ENCODE peak calls at places on chromosomes 1 and 21, in ten cellular contexts. E is CD8-positive, alpha-beta T cell; P is GM04503; W is NCI-H748 treated with DMSO at 0.1 percent for 48 hours; Y is Calu3; F is retina; L is GM13977; X is A549; U is B cell; R is activated CD4-positive, alpha-beta T cell treated with anti-CD3 and anti-CD28 coated beads for 4 hours. C is an unnamed sample.

GRCh38 chr1:40450491-40451237 is 388 bp downstream of the ZFP69B start:
- DNase-seq in E (peak; percentile 82), P (no peak), W (peak; percentile 99), Y (peak; percentile 1), F (no peak), L (peak; percentile 59), X (peak; percentile 6), U (no peak), R (peak; percentile 88), C (peak; percentile 23)

GRCh38 chr1:117366982-117367768 is at the start of gene MAN1A2:
- DNase-seq in E (peak; percentile 77), P (no peak), W (peak; percentile 59), Y (peak; percentile 89), F (peak; percentile 92), L (peak; percentile 85), X (peak; percentile 24), U (peak; percentile 82), R (peak; percentile 70), C (peak; percentile 77)

GRCh38 chr1:177392336-177392735 is 221.6 kb downstream of the BRINP2 start:
- DNase-seq in E (no peak), P (no peak), W (no peak), Y (no peak), F (no peak), L (no peak), X (no peak), U (no peak), R (no peak), C (no peak)

GRCh38 chr1:31007462-31007991 is 58.0 kb downstream of the PUM1 start:
- DNase-seq in E (no peak), P (peak; percentile 80), W (no peak), Y (no peak), F (no peak), L (no peak), X (no peak), U (no peak), R (no peak), C (no peak)

GRCh38 chr21:31798842-31799691 is 67.1 kb upstream of the SCAF4 start:
- DNase-seq in E (no peak), P (no peak), W (no peak), Y (no peak), F (no peak), L (no peak), X (no peak), U (no peak), R (no peak), C (no peak)

GRCh38 chr1:43358121-43358745 is 548 bp upstream of the CDC20 start:
- DNase-seq in E (no peak), P (peak; percentile 27), W (peak; percentile 99), Y (peak; percentile 42), F (peak; percentile 64), L (peak; percentile 76), X (peak; percentile 58), U (no peak), R (peak; percentile 11), C (peak; percentile 57)

GRCh38 chr1:47624531-47624930 is 186.7 kb downstream of the FOXD2 start:
- DNase-seq in E (peak; percentile 11), P (no peak), W (no peak), Y (no peak), F (no peak), L (no peak), X (no peak), U (no peak), R (no peak), C (no peak)

GRCh38 chr1:231357831-231358354 is 19.8 kb downstream of the SPRTN start:
- DNase-seq in E (peak; percentile 27), P (peak; percentile 34), W (peak; percentile 60), Y (peak; percentile 33), F (peak; percentile 52), L (peak; percentile 63), X (peak; percentile 52), U (peak; percentile 46), R (peak; percentile 27), C (peak; percentile 65)

GRCh38 chr1:153795325-153795837 is 20.2 kb downstream of the SLC27A3 start:
- DNase-seq in E (no peak), P (no peak), W (no peak), Y (no peak), F (no peak), L (no peak), X (no peak), U (no peak), R (no peak), C (no peak)

GRCh38 chr1:233672732-233673131 is 58.8 kb downstream of the KCNK1 start:
- DNase-seq in E (no peak), P (no peak), W (no peak), Y (peak; percentile 36), F (no peak), L (no peak), X (no peak), U (no peak), R (no peak), C (no peak)

GRCh38 chr1:234962340-234962989 is 166.2 kb downstream of the TOMM20 start:
- DNase-seq in E (no peak), P (peak; percentile 98), W (no peak), Y (no peak), F (no peak), L (peak; percentile 73), X (no peak), U (no peak), R (no peak), C (peak; percentile 96)

GRCh38 chr1:16625497-16626408 is 12.4 kb upstream of the NBPF1 start:
- DNase-seq in E (no peak), P (no peak), W (no peak), Y (no peak), F (no peak), L (peak; percentile 65), X (no peak), U (peak; percentile 67), R (no peak), C (no peak)

GRCh38 chr21:28068455-28069358 is 924.0 kb downstream of the LTN1 start:
- DNase-seq in E (no peak), P (no peak), W (no peak), Y (no peak), F (no peak), L (no peak), X (no peak), U (no peak), R (no peak), C (no peak)

GRCh38 chr1:113684153-113684541 is 75.1 kb downstream of the PHTF1 start:
- DNase-seq in E (no peak), P (peak; percentile 32), W (no peak), Y (no peak), F (no peak), L (no peak), X (no peak), U (no peak), R (no peak), C (no peak)

GRCh38 chr1:229370601-229371021 is 27.8 kb upstream of the CCSAP start:
- DNase-seq in E (no peak), P (no peak), W (no peak), Y (no peak), F (no peak), L (peak; percentile 18), X (no peak), U (no peak), R (no peak), C (peak; percentile 55)

GRCh38 chr1:200428482-200429205 is 18.8 kb upstream of the ZNF281 start:
- DNase-seq in E (no peak), P (no peak), W (no peak), Y (no peak), F (no peak), L (peak; percentile 30), X (no peak), U (no peak), R (no peak), C (no peak)

GRCh38 chr1:163528710-163529348 is 207.1 kb downstream of the NUF2 start:
- DNase-seq in E (no peak), P (no peak), W (peak; percentile 19), Y (peak; percentile 48), F (no peak), L (no peak), X (no peak), U (no peak), R (no peak), C (peak; percentile 40)

GRCh38 chr1:212525479-212526110 is 83.0 kb upstream of the ATF3 start:
- DNase-seq in E (no peak), P (peak; percentile 4), W (no peak), Y (no peak), F (no peak), L (no peak), X (no peak), U (no peak), R (no peak), C (peak; percentile 54)

GRCh38 chr1:115090547-115090946 is 1.2 kb upstream of the TSPAN2 start:
- DNase-seq in E (no peak), P (no peak), W (no peak), Y (no peak), F (no peak), L (no peak), X (no peak), U (no peak), R (no peak), C (no peak)

GRCh38 chr1:228149341-228150020 is at the start of gene GJC2:
- DNase-seq in E (no peak), P (no peak), W (no peak), Y (no peak), F (no peak), L (no peak), X (no peak), U (peak; percentile 51), R (no peak), C (no peak)

GRCh38 chr1:26126321-26127084 is 14.9 kb downstream of the PDIK1L start:
- DNase-seq in E (peak; percentile 58), P (no peak), W (peak; percentile 9), Y (peak; percentile 66), F (no peak), L (peak; percentile 69), X (no peak), U (no peak), R (peak; percentile 52), C (peak; percentile 86)

GRCh38 chr1:100100202-100100601 is 32.5 kb downstream of the SASS6 start:
- DNase-seq in E (no peak), P (peak; percentile 40), W (no peak), Y (no peak), F (no peak), L (no peak), X (no peak), U (no peak), R (no peak), C (no peak)

GRCh38 chr1:222068937-222069336 is 327.0 kb upstream of the DUSP10 start:
- DNase-seq in E (no peak), P (no peak), W (no peak), Y (peak; percentile 37), F (no peak), L (no peak), X (no peak), U (no peak), R (no peak), C (peak; percentile 77)

GRCh38 chr21:34311561-34312330 is 52.1 kb upstream of the KCNE2 start:
- DNase-seq in E (no peak), P (no peak), W (no peak), Y (no peak), F (no peak), L (no peak), X (no peak), U (no peak), R (no peak), C (no peak)

GRCh38 chr1:234114648-234115307 is 210.3 kb downstream of the SLC35F3 start:
- DNase-seq in E (no peak), P (no peak), W (peak; percentile 24), Y (peak; percentile 28), F (peak; percentile 67), L (peak; percentile 53), X (peak; percentile 52), U (no peak), R (peak; percentile 2), C (peak; percentile 39)

GRCh38 chr1:98556521-98557158 is 104.9 kb upstream of the SNX7 start:
- DNase-seq in E (no peak), P (no peak), W (peak; percentile 10), Y (no peak), F (no peak), L (peak; percentile 6), X (peak; percentile 1), U (no peak), R (no peak), C (peak; percentile 22)

GRCh38 chr1:21324368-21325137 is 34.3 kb upstream of the ECE1 start:
- DNase-seq in E (peak; percentile 61), P (peak; percentile 79), W (no peak), Y (peak; percentile 84), F (peak; percentile 61), L (peak; percentile 72), X (peak; percentile 77), U (no peak), R (peak; percentile 75), C (peak; percentile 83)

GRCh38 chr1:243902100-243902499 is 52.1 kb upstream of the AKT3 start:
- DNase-seq in E (no peak), P (no peak), W (no peak), Y (no peak), F (no peak), L (no peak), X (no peak), U (no peak), R (no peak), C (no peak)